ENCODE peak calls at places on chromosomes 4 and X, in eight cellular contexts. X is astrocyte of the hippocampus, I is endodermal cell, P is choroid plexus epithelial cell, U is SK-N-SH, E is sciatic nerve, G is amniotic stem cell, D is NCI-H774. N is an unnamed sample.

GRCh38 chrX:97326456-97326855 is 442.7 kb downstream of the RPA4 start:
- DNase-seq in X (peak), I (no peak), P (no peak), U (no peak), E (no peak), G (no peak), D (no peak), N (no peak)

GRCh38 chr4:3676196-3676595 is 90.0 kb upstream of the ADRA2C start:
- DNase-seq in X (no peak), I (no peak), P (no peak), U (no peak), E (no peak), G (no peak), D (no peak), N (no peak)

GRCh38 chr4:72971572-72971971 is 97.9 kb downstream of the COX18 start:
- DNase-seq in X (peak), I (no peak), P (peak), U (no peak), E (no peak), G (peak), D (no peak), N (peak)

GRCh38 chrX:149284616-149285015 is 220.5 kb downstream of the IDS start:
- DNase-seq in X (no peak), I (no peak), P (peak), U (no peak), E (no peak), G (no peak), D (no peak), N (no peak)

GRCh38 chr4:25860586-25861421 is 2.0 kb downstream of the SEL1L3 start:
- DNase-seq in X (no peak), I (no peak), P (peak), U (no peak), E (no peak), G (no peak), D (no peak), N (peak)

GRCh38 chr4:97072666-97073065 is 1070.6 kb downstream of the STPG2 start:
- DNase-seq in X (no peak), I (no peak), P (no peak), U (no peak), E (no peak), G (no peak), D (no peak), N (no peak)

GRCh38 chr4:183335369-183335940 is 13.2 kb upstream of the CLDN24 start:
- DNase-seq in X (peak), I (no peak), P (peak), U (no peak), E (no peak), G (peak), D (no peak), N (peak)

GRCh38 chr4:71415491-71415890 is 76.7 kb downstream of the SLC4A4 start:
- DNase-seq in X (no peak), I (no peak), P (no peak), U (no peak), E (no peak), G (no peak), D (no peak), N (no peak)

GRCh38 chrX:69618803-69619202 is 2.9 kb downstream of the EDA start:
- DNase-seq in X (peak), I (no peak), P (peak), U (peak), E (peak), G (no peak), D (no peak), N (no peak)

N was measured in islet precursor cell.